ENCODE peak calls at places on chromosomes 11 and 22, in six cellular contexts. R is coronary artery, Y is left ventricle myocardium inferior, N is testis, Q is HL-60, U is foreskin keratinocyte. J is an unnamed sample.

GRCh38 chr22:20433191-20433590 is 4.4 kb downstream of the SCARF2 start:
- DNase-seq in Q (no peak), Y (no peak), U (no peak), N (no peak), R (no peak), J (no peak)

GRCh38 chr22:27318516-27318915 is 483.0 kb downstream of the MN1 start:
- DNase-seq in R (no peak), Q (peak; percentile 3), U (peak; percentile 83), N (no peak), Y (peak; percentile 30), J (no peak)

GRCh38 chr22:49162841-49163240 is 664.8 kb downstream of the BRD1 start:
- DNase-seq in Y (no peak), N (no peak), R (no peak), Q (no peak), U (no peak), J (no peak)

GRCh38 chr22:50162391-50162956 is 8.1 kb upstream of the PANX2 start:
- DNase-seq in Q (no peak), Y (no peak), N (no peak), R (no peak), U (no peak), J (no peak)

GRCh38 chr11:134361661-134362060 is 29.9 kb downstream of the GLB1L2 start:
- DNase-seq in U (no peak), Q (no peak), Y (no peak), N (no peak), R (no peak), J (no peak)

GRCh38 chr11:36790450-36790849 is 192.4 kb upstream of the RAG2 start:
- DNase-seq in R (no peak), U (no peak), Q (no peak), N (no peak), Y (no peak), J (no peak)

GRCh38 chr11:61142424-61142823 is 18.8 kb downstream of the VPS37C start:
- DNase-seq in R (no peak), Y (no peak), U (peak; percentile 52), N (no peak), Q (no peak), J (no peak)

GRCh38 chr11:76371170-76371569 is 9.8 kb downstream of the THAP12 start:
- DNase-seq in N (no peak), Y (no peak), U (peak; percentile 71), R (no peak), Q (no peak), J (no peak)

DNA sequence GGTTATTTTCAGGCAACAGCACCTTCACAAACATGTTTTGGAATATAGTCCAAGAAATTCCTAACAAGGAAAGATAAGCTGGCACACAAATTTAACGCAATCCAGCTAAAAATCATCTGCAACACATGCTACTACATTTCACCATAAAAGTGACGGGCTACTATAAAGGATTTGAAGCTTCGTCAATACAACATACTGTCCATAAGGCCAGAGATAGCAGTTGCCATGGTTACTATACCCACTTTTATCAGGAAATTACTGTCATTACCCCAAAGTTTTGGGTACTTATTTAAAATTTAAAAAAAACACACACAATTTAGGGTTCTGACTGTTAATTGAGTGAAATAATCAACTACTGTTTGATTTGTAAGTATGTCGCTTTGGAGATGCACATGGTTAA is 6.9 kb downstream of the PHF21A start:
- DNase-seq in U (no peak), R (no peak), Y (no peak), Q (no peak), N (no peak), J (no peak)
- H3K27ac ChIP-seq in U (no peak overlapping the region), R (no peak overlapping the region), Y (peak overlapping the region; percentile 17), Q (peak overlapping the region; percentile 31), N (no peak overlapping the region), J (no peak overlapping the region)

DNA sequence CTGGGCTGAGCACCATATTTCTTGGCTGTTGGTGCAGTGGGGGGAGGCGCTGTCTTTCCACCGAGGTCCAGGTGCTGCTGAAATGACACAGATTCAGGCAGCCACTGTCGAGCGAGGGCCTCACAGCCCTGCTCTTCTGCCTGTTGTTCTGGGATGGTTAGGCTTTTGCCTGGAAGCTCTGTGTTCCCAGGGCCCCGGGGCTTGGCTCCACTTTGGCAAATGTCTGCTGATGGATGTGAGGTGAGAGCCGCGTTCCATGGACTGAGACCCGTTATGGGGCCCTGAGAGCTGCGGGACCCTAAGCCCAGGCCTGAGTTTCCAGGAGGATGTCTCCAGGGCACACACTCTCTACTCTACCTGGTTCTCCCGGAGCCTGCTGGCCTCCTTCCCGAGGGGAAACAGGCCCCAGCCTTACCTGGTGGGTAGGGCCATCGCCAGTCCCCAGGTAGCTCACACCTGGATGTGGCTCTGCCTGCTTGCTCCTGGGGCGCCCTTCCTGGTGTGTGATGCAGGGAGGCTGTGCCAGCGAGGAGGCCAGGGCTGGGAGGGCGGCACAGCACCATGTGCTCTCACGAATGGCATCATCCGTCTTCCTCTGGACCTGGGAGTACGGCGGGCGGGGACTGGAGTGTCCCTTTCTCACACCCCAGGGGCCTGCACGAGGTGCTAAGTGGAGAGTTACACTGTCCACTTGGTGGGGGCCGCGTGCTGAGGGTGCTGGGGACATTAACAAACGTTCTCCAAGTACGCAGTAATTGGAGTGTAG is 435.5 kb downstream of the TBC1D22A start:
- DNase-seq in N (peak; percentile 13), Y (no peak), Q (no peak), R (peak; percentile 55), U (no peak), J (no peak)
- H3K27ac ChIP-seq in N (no peak overlapping the region), Y (no peak overlapping the region), Q (no peak overlapping the region), R (no peak overlapping the region), U (no peak overlapping the region), J (no peak overlapping the region)

GRCh38 chr11:20605602-20606091 is 6.2 kb downstream of the SLC6A5 start:
- DNase-seq in Q (no peak), Y (no peak), R (no peak), U (no peak), N (no peak), J (no peak)

GRCh38 chr11:20604295-20604803 is 4.9 kb downstream of the SLC6A5 start:
- DNase-seq in Q (no peak), R (no peak), Y (no peak), N (no peak), U (no peak), J (no peak)

GRCh38 chr11:20601221-20601914 is 2.0 kb downstream of the SLC6A5 start:
- DNase-seq in N (no peak), R (no peak), Y (no peak), U (no peak), Q (no peak), J (no peak)

GRCh38 chr11:20608938-20609337 is 9.5 kb downstream of the SLC6A5 start:
- DNase-seq in Y (no peak), Q (no peak), N (no peak), R (no peak), U (no peak), J (no peak)

DNA sequence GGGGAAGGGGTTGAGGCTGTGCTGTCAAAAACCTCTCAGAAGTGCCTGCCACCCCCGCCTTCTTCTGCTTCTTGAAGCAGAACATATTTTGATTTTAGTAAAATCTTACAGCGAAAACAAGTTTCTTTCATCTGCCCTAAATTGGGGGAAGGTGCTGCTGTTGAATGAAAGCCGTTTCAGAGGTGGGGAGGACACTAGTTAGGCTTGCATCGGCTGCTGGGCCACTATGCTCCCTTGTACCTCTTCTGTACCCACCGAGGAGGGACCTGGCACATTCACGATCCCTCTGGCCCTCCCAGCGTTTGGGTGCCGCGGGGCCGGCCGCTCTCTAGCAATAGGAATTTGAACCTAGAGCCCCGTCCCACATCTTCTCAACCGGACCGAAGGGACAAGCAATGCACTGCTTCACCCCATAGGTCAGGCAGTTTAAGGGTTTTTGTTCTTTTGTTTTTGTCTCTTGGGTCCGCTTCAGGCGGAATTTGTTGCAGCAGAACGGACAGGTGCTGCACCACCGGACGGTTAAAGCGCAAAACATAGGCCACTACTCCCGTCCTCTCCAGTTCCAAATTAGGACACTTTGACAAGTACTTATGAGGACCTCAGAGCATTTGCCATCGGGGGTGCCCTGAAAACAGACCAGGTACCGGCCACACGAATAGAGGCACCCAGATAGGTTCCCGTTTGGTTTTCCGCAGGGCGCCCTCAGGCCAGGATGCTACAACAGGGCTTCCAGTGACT is 5.6 kb downstream of the SLC6A5 start:
- DNase-seq in N (no peak), Y (no peak), R (no peak), U (no peak), Q (no peak), J (no peak)
- H3K27ac ChIP-seq in N (no peak overlapping the region), Y (no peak overlapping the region), R (no peak overlapping the region), U (no peak overlapping the region), Q (no peak overlapping the region), J (no peak overlapping the region)

GRCh38 chr11:112963368-112963955 is 2.2 kb downstream of the NCAM1 start:
- DNase-seq in Q (no peak), U (no peak), Y (no peak), R (no peak), N (no peak), J (no peak)
- H3K27ac ChIP-seq in Q (no peak overlapping the region), U (no peak overlapping the region), Y (peak overlapping the region; percentile 80), R (peak overlapping the region; percentile 9), N (no peak overlapping the region), J (peak overlapping the region; percentile 36)

GRCh38 chr11:102138223-102138622 is 28.0 kb downstream of the YAP1 start:
- DNase-seq in U (peak; percentile 66), Y (no peak), Q (no peak), N (no peak), R (no peak), J (no peak)
- H3K27ac ChIP-seq in U (peak overlapping the region; percentile 83), Y (peak overlapping the region; percentile 82), Q (no peak overlapping the region), N (no peak overlapping the region), R (peak overlapping the region; percentile 65), J (peak overlapping the region; percentile 52)

GRCh38 chr22:30557243-30557642 is 10.7 kb upstream of the SEC14L6 start:
- DNase-seq in Y (no peak), U (no peak), R (no peak), N (no peak), Q (no peak), J (no peak)
- H3K27ac ChIP-seq in Y (no peak overlapping the region), U (no peak overlapping the region), R (no peak overlapping the region), N (no peak overlapping the region), Q (no peak overlapping the region), J (no peak overlapping the region)

DNA sequence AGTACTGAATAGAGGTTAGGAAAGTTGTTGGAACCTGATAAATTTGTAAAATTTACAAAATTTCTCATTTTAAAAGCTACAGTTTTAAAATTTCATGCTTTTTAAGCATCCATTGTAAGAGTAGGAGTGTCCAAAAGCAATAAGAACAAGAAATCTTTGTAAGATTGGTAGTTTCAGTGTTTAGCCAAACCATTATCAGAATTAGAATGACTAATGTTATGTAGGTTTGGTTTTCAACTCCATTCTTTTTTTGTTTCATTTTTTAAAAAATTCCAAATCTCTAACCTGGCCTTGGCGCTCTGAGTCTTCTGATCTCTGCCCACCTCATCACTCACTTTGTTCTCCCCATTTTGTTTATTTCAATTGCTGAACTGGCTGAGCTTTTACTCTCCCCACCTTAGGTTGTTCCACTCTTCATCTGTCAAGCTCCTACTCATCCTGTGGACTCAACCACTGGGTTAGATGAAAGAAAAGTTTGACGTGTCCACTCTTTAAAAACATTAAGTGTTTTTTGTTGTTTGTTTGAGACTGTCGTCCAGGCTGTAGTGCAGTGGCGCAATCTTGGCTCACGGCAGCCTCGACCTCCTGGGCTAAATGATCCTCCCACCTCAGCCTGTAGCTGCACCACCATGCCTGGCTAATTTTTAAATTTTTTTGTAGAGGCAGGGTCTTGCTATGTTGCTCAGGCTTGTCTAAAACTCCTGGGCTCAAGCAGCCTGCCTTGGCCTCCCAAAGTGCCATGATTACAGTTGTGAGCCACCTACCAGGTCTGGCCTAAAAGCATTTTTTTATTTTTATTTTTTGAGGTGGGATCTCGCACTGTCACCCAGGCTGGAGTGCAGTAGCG is 14.0 kb downstream of the EP300 start:
- DNase-seq in N (no peak), U (no peak), Q (no peak), R (no peak), Y (no peak), J (no peak)
- H3K27ac ChIP-seq in N (no peak overlapping the region), U (no peak overlapping the region), Q (no peak overlapping the region), R (no peak overlapping the region), Y (no peak overlapping the region), J (peak overlapping the region; percentile 50)